ENCODE peak calls at places on chromosomes 3 and 15, in seven cellular contexts. One of them, this sample, is unnamed.

GRCh38 chr3:189204467-189204866 is 32.7 kb downstream of the TPRG1 start:
- DNase-seq in CD4-positive, alpha-beta T cell: no peak
- DNase-seq in sigmoid colon: no peak
- DNase-seq in GM10248: no peak
- DNase-seq in nephron progenitor cell: no peak
- DNase-seq in body of pancreas: no peak
- DNase-seq in fibroblast of pulmonary artery: no peak
- DNase-seq in this sample: no peak

GRCh38 chr3:135802171-135802570 is 163.4 kb upstream of the PPP2R3A start:
- DNase-seq in fibroblast of pulmonary artery: no peak
- DNase-seq in GM10248: no peak
- DNase-seq in body of pancreas: no peak
- DNase-seq in nephron progenitor cell: no peak
- DNase-seq in CD4-positive, alpha-beta T cell: no peak
- DNase-seq in sigmoid colon: no peak
- DNase-seq in this sample: no peak

GRCh38 chr15:58760385-58761009 is 10.6 kb upstream of the MINDY2 start:
- DNase-seq in CD4-positive, alpha-beta T cell: no peak
- DNase-seq in fibroblast of pulmonary artery: no peak
- DNase-seq in body of pancreas: no peak
- DNase-seq in nephron progenitor cell: no peak
- DNase-seq in GM10248: no peak
- DNase-seq in sigmoid colon: no peak
- DNase-seq in this sample: no peak

GRCh38 chr15:55633731-55634130 is 45.6 kb upstream of the PYGO1 start:
- DNase-seq in GM10248: no peak
- DNase-seq in body of pancreas: no peak
- DNase-seq in sigmoid colon: no peak
- DNase-seq in fibroblast of pulmonary artery: no peak
- DNase-seq in nephron progenitor cell: no peak
- DNase-seq in CD4-positive, alpha-beta T cell: no peak
- DNase-seq in this sample: no peak

GRCh38 chr3:143875566-143875965 is 27.3 kb upstream of the SLC9A9 start:
- DNase-seq in GM10248: no peak
- DNase-seq in fibroblast of pulmonary artery: peak
- DNase-seq in body of pancreas: no peak
- DNase-seq in sigmoid colon: no peak
- DNase-seq in CD4-positive, alpha-beta T cell: no peak
- DNase-seq in nephron progenitor cell: no peak
- DNase-seq in this sample: no peak

GRCh38 chr15:31781261-31781660 is 249.1 kb upstream of the CHRNA7 start:
- DNase-seq in nephron progenitor cell: no peak
- DNase-seq in CD4-positive, alpha-beta T cell: no peak
- DNase-seq in fibroblast of pulmonary artery: no peak
- DNase-seq in sigmoid colon: no peak
- DNase-seq in body of pancreas: no peak
- DNase-seq in GM10248: no peak
- DNase-seq in this sample: no peak

GRCh38 chr3:187150599-187150998 is 11.3 kb upstream of the RPL39L start:
- DNase-seq in body of pancreas: peak
- DNase-seq in GM10248: no peak
- DNase-seq in sigmoid colon: no peak
- DNase-seq in fibroblast of pulmonary artery: no peak
- DNase-seq in CD4-positive, alpha-beta T cell: peak
- DNase-seq in nephron progenitor cell: no peak
- DNase-seq in this sample: no peak

GRCh38 chr3:118628704-118629341 is 405.8 kb downstream of the IGSF11 start:
- DNase-seq in body of pancreas: peak
- DNase-seq in sigmoid colon: peak
- DNase-seq in CD4-positive, alpha-beta T cell: no peak
- DNase-seq in fibroblast of pulmonary artery: peak
- DNase-seq in GM10248: peak
- DNase-seq in nephron progenitor cell: peak
- DNase-seq in this sample: peak

GRCh38 chr3:39189648-39190269 is 2.6 kb downstream of the XIRP1 start:
- DNase-seq in body of pancreas: peak
- DNase-seq in GM10248: peak
- DNase-seq in fibroblast of pulmonary artery: peak
- DNase-seq in sigmoid colon: peak
- DNase-seq in CD4-positive, alpha-beta T cell: peak
- DNase-seq in nephron progenitor cell: peak
- DNase-seq in this sample: peak

DNA sequence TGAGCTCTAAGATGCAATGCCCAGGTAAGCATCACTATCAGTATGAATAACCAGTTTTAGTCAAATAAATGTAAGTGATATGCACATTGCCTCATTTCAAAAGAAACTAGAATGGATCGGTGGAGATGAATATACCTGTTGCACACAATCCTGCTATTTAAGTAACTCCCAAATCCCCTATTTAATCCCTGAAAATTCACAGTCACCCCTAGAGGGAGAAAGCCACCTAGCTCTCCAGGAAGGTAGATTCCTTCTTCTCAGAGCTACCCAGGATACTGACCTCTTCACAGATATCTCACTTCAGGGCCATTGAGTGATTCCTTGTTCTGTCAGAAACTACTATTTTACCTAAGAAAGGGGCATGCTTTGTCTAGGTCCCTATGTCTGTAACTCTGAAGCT is 11.7 kb downstream of the LSAMP start:
- DNase-seq in fibroblast of pulmonary artery: no peak
- DNase-seq in sigmoid colon: no peak
- DNase-seq in nephron progenitor cell: no peak
- DNase-seq in body of pancreas: no peak
- DNase-seq in GM10248: no peak
- DNase-seq in CD4-positive, alpha-beta T cell: no peak
- DNase-seq in this sample: no peak
- TF ChIP-seq CTCF in fibroblast of pulmonary artery: no peak
- TF ChIP-seq CTCF in sigmoid colon: no peak
- TF ChIP-seq CTCF in nephron progenitor cell: no peak
- TF ChIP-seq CTCF in body of pancreas: no peak
- TF ChIP-seq CTCF in GM10248: no peak
- TF ChIP-seq CTCF in CD4-positive, alpha-beta T cell: no peak
- TF ChIP-seq CTCF in this sample: no peak

GRCh38 chr15:101029971-101030661 is 111.0 kb downstream of the LRRK1 start:
- DNase-seq in sigmoid colon: peak
- DNase-seq in fibroblast of pulmonary artery: no peak
- DNase-seq in CD4-positive, alpha-beta T cell: no peak
- DNase-seq in nephron progenitor cell: no peak
- DNase-seq in body of pancreas: no peak
- DNase-seq in GM10248: no peak
- DNase-seq in this sample: no peak

GRCh38 chr15:101028321-101028720 is 109.2 kb downstream of the LRRK1 start:
- DNase-seq in fibroblast of pulmonary artery: no peak
- DNase-seq in body of pancreas: no peak
- DNase-seq in GM10248: no peak
- DNase-seq in sigmoid colon: no peak
- DNase-seq in nephron progenitor cell: no peak
- DNase-seq in CD4-positive, alpha-beta T cell: no peak
- DNase-seq in this sample: no peak

GRCh38 chr15:101027920-101028319 is 108.8 kb downstream of the LRRK1 start:
- DNase-seq in fibroblast of pulmonary artery: no peak
- DNase-seq in sigmoid colon: peak
- DNase-seq in nephron progenitor cell: no peak
- DNase-seq in CD4-positive, alpha-beta T cell: no peak
- DNase-seq in body of pancreas: no peak
- DNase-seq in GM10248: no peak
- DNase-seq in this sample: no peak

GRCh38 chr15:101027273-101027901 is 108.2 kb downstream of the LRRK1 start:
- DNase-seq in sigmoid colon: peak
- DNase-seq in GM10248: no peak
- DNase-seq in CD4-positive, alpha-beta T cell: no peak
- DNase-seq in body of pancreas: no peak
- DNase-seq in nephron progenitor cell: no peak
- DNase-seq in fibroblast of pulmonary artery: no peak
- DNase-seq in this sample: no peak

DNA sequence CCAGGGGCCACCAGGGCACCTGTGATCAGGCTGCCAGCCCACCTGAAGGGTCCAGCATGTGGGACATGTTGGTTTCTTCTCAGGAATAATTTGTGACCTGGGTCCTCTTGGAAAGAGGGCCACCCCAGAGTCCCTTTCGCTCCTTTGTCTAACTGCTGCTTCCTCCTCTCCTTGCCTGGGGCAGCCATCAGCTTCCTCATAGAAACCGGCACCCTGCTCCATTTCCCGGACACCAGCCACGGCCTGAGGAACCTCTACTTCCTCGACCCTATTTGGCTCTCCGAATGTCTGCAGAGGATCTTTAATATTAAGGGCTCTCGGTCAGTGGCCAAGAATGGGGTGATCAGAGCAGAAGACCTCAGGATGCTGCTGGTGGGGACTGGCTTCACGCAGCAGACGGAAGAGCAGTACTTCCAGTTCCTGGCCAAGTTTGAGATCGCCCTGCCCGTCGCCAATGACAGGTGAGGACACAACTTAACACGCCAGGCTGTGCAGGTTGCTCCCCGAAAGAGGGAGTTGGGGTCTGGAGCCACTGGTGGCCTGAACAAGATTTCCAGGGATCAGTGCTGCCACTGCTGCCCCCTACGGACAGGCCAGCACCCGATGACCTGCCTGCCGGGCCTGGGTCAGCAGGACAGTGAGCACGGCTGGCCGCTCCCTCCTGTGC is 109.7 kb downstream of the LRRK1 start:
- DNase-seq in CD4-positive, alpha-beta T cell: no peak
- DNase-seq in sigmoid colon: peak
- DNase-seq in fibroblast of pulmonary artery: no peak
- DNase-seq in GM10248: no peak
- DNase-seq in nephron progenitor cell: no peak
- DNase-seq in body of pancreas: no peak
- DNase-seq in this sample: no peak
- TF ChIP-seq CTCF in CD4-positive, alpha-beta T cell: no peak
- TF ChIP-seq CTCF in sigmoid colon: no peak
- TF ChIP-seq CTCF in fibroblast of pulmonary artery: no peak
- TF ChIP-seq CTCF in GM10248: no peak
- TF ChIP-seq CTCF in nephron progenitor cell: no peak
- TF ChIP-seq CTCF in body of pancreas: no peak
- TF ChIP-seq CTCF in this sample: no peak

GRCh38 chr15:38578626-38579025 is 14.0 kb upstream of the RASGRP1 start:
- DNase-seq in nephron progenitor cell: no peak
- DNase-seq in CD4-positive, alpha-beta T cell: no peak
- DNase-seq in sigmoid colon: no peak
- DNase-seq in body of pancreas: no peak
- DNase-seq in fibroblast of pulmonary artery: no peak
- DNase-seq in GM10248: no peak
- DNase-seq in this sample: no peak

GRCh38 chr15:38576837-38577236 is 12.2 kb upstream of the RASGRP1 start:
- DNase-seq in nephron progenitor cell: no peak
- DNase-seq in CD4-positive, alpha-beta T cell: no peak
- DNase-seq in fibroblast of pulmonary artery: no peak
- DNase-seq in GM10248: no peak
- DNase-seq in body of pancreas: no peak
- DNase-seq in sigmoid colon: no peak
- DNase-seq in this sample: no peak

GRCh38 chr15:38576261-38576660 is 11.6 kb upstream of the RASGRP1 start:
- DNase-seq in sigmoid colon: no peak
- DNase-seq in body of pancreas: no peak
- DNase-seq in fibroblast of pulmonary artery: no peak
- DNase-seq in nephron progenitor cell: no peak
- DNase-seq in GM10248: no peak
- DNase-seq in CD4-positive, alpha-beta T cell: no peak
- DNase-seq in this sample: no peak

GRCh38 chr15:38577405-38577987 is 12.9 kb upstream of the RASGRP1 start:
- DNase-seq in sigmoid colon: no peak
- DNase-seq in fibroblast of pulmonary artery: no peak
- DNase-seq in body of pancreas: no peak
- DNase-seq in CD4-positive, alpha-beta T cell: no peak
- DNase-seq in nephron progenitor cell: no peak
- DNase-seq in GM10248: no peak
- DNase-seq in this sample: no peak
- TF ChIP-seq CTCF in sigmoid colon: no peak
- TF ChIP-seq CTCF in fibroblast of pulmonary artery: no peak
- TF ChIP-seq CTCF in body of pancreas: no peak
- TF ChIP-seq CTCF in CD4-positive, alpha-beta T cell: no peak
- TF ChIP-seq CTCF in nephron progenitor cell: no peak
- TF ChIP-seq CTCF in GM10248: no peak
- TF ChIP-seq CTCF in this sample: no peak

DNA sequence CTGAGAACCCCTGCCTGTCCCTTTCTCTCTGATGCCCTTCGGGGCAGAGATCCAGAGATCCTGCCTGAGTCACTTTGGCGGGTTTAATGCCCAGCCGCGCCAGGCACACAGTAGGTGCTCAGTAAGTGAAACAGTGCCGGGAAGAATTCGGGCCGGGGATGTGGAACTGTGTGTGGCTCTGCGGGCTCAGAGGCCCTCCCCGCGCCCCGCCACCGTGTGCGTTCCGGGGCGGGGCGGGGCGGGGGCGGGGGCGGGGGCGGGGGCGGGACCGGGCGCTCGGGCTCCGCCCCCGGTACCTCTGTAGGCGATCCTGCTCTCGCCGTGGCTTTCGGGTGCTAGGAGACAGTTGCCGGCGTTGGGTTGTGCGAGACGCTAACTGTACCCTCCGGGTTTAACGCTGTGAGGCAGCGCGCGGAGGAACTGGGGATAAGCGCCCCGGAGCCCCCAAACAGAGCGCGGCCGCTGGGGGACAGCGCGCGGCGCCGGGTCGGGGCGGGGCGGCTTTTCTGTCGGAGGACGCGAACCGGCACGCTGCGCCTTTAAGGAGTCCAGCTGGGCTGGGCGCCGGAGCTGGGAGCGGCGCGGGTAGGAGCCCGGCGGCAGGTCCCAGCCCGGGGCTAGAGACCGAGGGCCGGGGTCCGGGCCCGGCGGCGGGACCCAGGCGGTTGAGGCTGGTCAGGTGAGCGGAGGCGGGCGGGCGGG is at the start of gene ABHD6:
- DNase-seq in fibroblast of pulmonary artery: peak
- DNase-seq in GM10248: peak
- DNase-seq in CD4-positive, alpha-beta T cell: peak
- DNase-seq in sigmoid colon: peak
- DNase-seq in body of pancreas: peak
- DNase-seq in nephron progenitor cell: peak
- DNase-seq in this sample: peak
- TF ChIP-seq CTCF in fibroblast of pulmonary artery: no peak
- TF ChIP-seq CTCF in GM10248: peak
- TF ChIP-seq CTCF in CD4-positive, alpha-beta T cell: peak
- TF ChIP-seq CTCF in sigmoid colon: no peak
- TF ChIP-seq CTCF in body of pancreas: no peak
- TF ChIP-seq CTCF in nephron progenitor cell: no peak
- TF ChIP-seq CTCF in this sample: peak